ENCODE peak calls at places on chromosome 11, in four cellular contexts. One of them, this sample, is unnamed.

GRCh38 chr11:65003282-65003681 is 6.5 kb upstream of the BATF2 start:
- DNase-seq in pancreas: no peak
- DNase-seq in AG04450: no peak
- DNase-seq in small intestine: no peak
- DNase-seq in this sample: no peak

GRCh38 chr11:26953770-26954392 is 40.0 kb upstream of the FIBIN start:
- DNase-seq in pancreas: no peak
- DNase-seq in AG04450: no peak
- DNase-seq in small intestine: no peak
- DNase-seq in this sample: no peak

GRCh38 chr11:64900263-64900678 is 16.7 kb downstream of the ATG2A start:
- DNase-seq in pancreas: no peak
- DNase-seq in AG04450: no peak
- DNase-seq in small intestine: peak
- DNase-seq in this sample: no peak

GRCh38 chr11:118897721-118898310 is 14.1 kb downstream of the CXCR5 start:
- DNase-seq in pancreas: no peak
- DNase-seq in AG04450: no peak
- DNase-seq in small intestine: no peak
- DNase-seq in this sample: no peak

GRCh38 chr11:69491071-69492031 is 9.9 kb downstream of the LINC01488 start:
- DNase-seq in pancreas: no peak
- DNase-seq in AG04450: no peak
- DNase-seq in small intestine: no peak
- DNase-seq in this sample: no peak

GRCh38 chr11:2358754-2359444 is 18.2 kb upstream of the CD81 start:
- DNase-seq in pancreas: no peak
- DNase-seq in AG04450: no peak
- DNase-seq in small intestine: no peak
- DNase-seq in this sample: no peak

GRCh38 chr11:99020324-99021225 is at the start of gene CNTN5:
- DNase-seq in pancreas: peak
- DNase-seq in AG04450: no peak
- DNase-seq in small intestine: no peak
- DNase-seq in this sample: peak

GRCh38 chr11:126480015-126480409 is 124.5 kb downstream of the ST3GAL4 start:
- DNase-seq in pancreas: no peak
- DNase-seq in AG04450: no peak
- DNase-seq in small intestine: peak
- DNase-seq in this sample: no peak

GRCh38 chr11:121134758-121135312 is 33.8 kb downstream of the TECTA start:
- DNase-seq in pancreas: no peak
- DNase-seq in AG04450: no peak
- DNase-seq in small intestine: no peak
- DNase-seq in this sample: no peak

GRCh38 chr11:8826901-8827560 is 84.0 kb upstream of the AKIP1 start:
- DNase-seq in pancreas: no peak
- DNase-seq in AG04450: no peak
- DNase-seq in small intestine: no peak
- DNase-seq in this sample: peak

GRCh38 chr11:130721736-130722135 is 194.5 kb downstream of the SNX19 start:
- DNase-seq in pancreas: no peak
- DNase-seq in AG04450: no peak
- DNase-seq in small intestine: no peak
- DNase-seq in this sample: no peak

GRCh38 chr11:119404872-119405271 is 18.1 kb downstream of the THY1 start:
- DNase-seq in pancreas: no peak
- DNase-seq in AG04450: no peak
- DNase-seq in small intestine: no peak
- DNase-seq in this sample: no peak

GRCh38 chr11:111733655-111734088 is 32.5 kb downstream of the PPP2R1B start:
- DNase-seq in pancreas: no peak
- DNase-seq in AG04450: no peak
- DNase-seq in small intestine: no peak
- DNase-seq in this sample: no peak

GRCh38 chr11:1121343-1122331 is 36.1 kb upstream of the MUC5AC start:
- DNase-seq in pancreas: no peak
- DNase-seq in AG04450: no peak
- DNase-seq in small intestine: no peak
- DNase-seq in this sample: no peak

GRCh38 chr11:57568330-57568766 is 876 bp upstream of the UBE2L6 start:
- DNase-seq in pancreas: no peak
- DNase-seq in AG04450: peak
- DNase-seq in small intestine: no peak
- DNase-seq in this sample: peak

GRCh38 chr11:86244063-86244521 is 461 bp upstream of the EED start:
- DNase-seq in pancreas: peak
- DNase-seq in AG04450: peak
- DNase-seq in small intestine: peak
- DNase-seq in this sample: peak

GRCh38 chr11:7423946-7424345 is 61.4 kb upstream of the OLFML1 start:
- DNase-seq in pancreas: no peak
- DNase-seq in AG04450: no peak
- DNase-seq in small intestine: no peak
- DNase-seq in this sample: no peak

GRCh38 chr11:112315861-112316739 is 55.4 kb upstream of the PLET1 start:
- DNase-seq in pancreas: no peak
- DNase-seq in AG04450: no peak
- DNase-seq in small intestine: no peak
- DNase-seq in this sample: no peak

GRCh38 chr11:83007477-83007876 is 64.2 kb downstream of the RAB30 start:
- DNase-seq in pancreas: no peak
- DNase-seq in AG04450: no peak
- DNase-seq in small intestine: no peak
- DNase-seq in this sample: no peak

GRCh38 chr11:104570088-104570701 is 328.1 kb downstream of the CASP12 start:
- DNase-seq in pancreas: no peak
- DNase-seq in AG04450: no peak
- DNase-seq in small intestine: no peak
- DNase-seq in this sample: no peak

GRCh38 chr11:13962562-13963168 is at the start of gene SPON1:
- DNase-seq in pancreas: peak
- DNase-seq in AG04450: no peak
- DNase-seq in small intestine: peak
- DNase-seq in this sample: no peak

GRCh38 chr11:92269021-92269420 is 44.4 kb downstream of the FAT3 start:
- DNase-seq in pancreas: no peak
- DNase-seq in AG04450: peak
- DNase-seq in small intestine: peak
- DNase-seq in this sample: no peak

GRCh38 chr11:126647735-126648134 is 292.2 kb downstream of the ST3GAL4 start:
- DNase-seq in pancreas: no peak
- DNase-seq in AG04450: peak
- DNase-seq in small intestine: no peak
- DNase-seq in this sample: no peak

GRCh38 chr11:74559110-74559933 is 33.1 kb upstream of the POLD3 start:
- DNase-seq in pancreas: no peak
- DNase-seq in AG04450: no peak
- DNase-seq in small intestine: peak
- DNase-seq in this sample: no peak

GRCh38 chr11:132784441-132784840 is 747.9 kb downstream of the OPCML start:
- DNase-seq in pancreas: no peak
- DNase-seq in AG04450: no peak
- DNase-seq in small intestine: no peak
- DNase-seq in this sample: no peak

GRCh38 chr11:74739546-74740270 is 8.5 kb upstream of the CHRDL2 start:
- DNase-seq in pancreas: peak
- DNase-seq in AG04450: peak
- DNase-seq in small intestine: peak
- DNase-seq in this sample: peak

GRCh38 chr11:133895551-133895950 is 50.2 kb upstream of the SPATA19 start:
- DNase-seq in pancreas: no peak
- DNase-seq in AG04450: no peak
- DNase-seq in small intestine: no peak
- DNase-seq in this sample: no peak

GRCh38 chr11:15114501-15115475 is at the start of gene INSC:
- DNase-seq in pancreas: peak
- DNase-seq in AG04450: no peak
- DNase-seq in small intestine: no peak
- DNase-seq in this sample: no peak
- H3K4me3 ChIP-seq in pancreas: peak
- H3K4me3 ChIP-seq in AG04450: peak
- H3K4me3 ChIP-seq in small intestine: no peak
- H3K4me3 ChIP-seq in this sample: no peak

DNA sequence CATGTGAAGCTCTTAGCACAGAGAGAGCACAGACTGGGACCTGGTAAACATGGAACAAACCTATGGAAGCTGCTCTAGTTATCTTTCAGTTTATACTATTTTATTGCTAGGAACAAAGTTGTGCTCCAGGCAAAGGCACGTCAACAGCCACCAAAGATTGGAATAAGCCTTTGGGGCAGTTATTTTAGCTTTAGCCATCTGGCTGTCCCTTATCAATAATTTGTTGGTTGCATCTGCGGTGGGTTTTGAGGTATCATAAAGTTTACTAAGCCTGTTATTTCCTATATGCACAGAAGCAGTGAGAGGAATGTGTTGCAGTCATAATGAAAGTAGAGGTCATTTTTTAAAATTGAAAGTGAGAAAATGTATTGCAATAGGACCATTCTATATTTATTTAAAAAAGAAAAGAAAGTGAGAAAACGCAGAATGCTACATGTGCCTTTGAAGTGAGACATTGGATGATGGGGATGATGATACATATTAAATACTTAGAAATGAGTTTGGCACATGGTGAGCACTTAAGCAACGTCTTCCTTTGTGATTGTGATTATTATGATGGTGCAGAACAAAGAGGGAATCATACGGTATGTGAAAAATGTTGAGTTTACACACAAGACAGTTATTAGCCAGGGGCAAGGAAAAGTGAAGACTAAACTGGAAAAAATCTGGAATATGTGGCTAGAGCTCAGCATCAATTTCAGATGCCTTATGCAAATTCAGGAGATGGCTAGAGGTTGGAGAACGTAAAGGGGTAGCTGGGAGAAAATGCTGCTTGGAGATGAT is 58.3 kb downstream of the PRR5L start:
- DNase-seq in pancreas: no peak
- DNase-seq in AG04450: peak
- DNase-seq in small intestine: no peak
- DNase-seq in this sample: no peak
- H3K4me3 ChIP-seq in pancreas: no peak
- H3K4me3 ChIP-seq in AG04450: no peak
- H3K4me3 ChIP-seq in small intestine: no peak
- H3K4me3 ChIP-seq in this sample: no peak

GRCh38 chr11:128718064-128718463 is 24.2 kb downstream of the FLI1 start:
- DNase-seq in pancreas: no peak
- DNase-seq in AG04450: no peak
- DNase-seq in small intestine: no peak
- DNase-seq in this sample: no peak

GRCh38 chr11:128717581-128717980 is 23.7 kb downstream of the FLI1 start:
- DNase-seq in pancreas: no peak
- DNase-seq in AG04450: no peak
- DNase-seq in small intestine: no peak
- DNase-seq in this sample: peak

GRCh38 chr11:128716661-128717210 is 22.9 kb downstream of the FLI1 start:
- DNase-seq in pancreas: no peak
- DNase-seq in AG04450: no peak
- DNase-seq in small intestine: no peak
- DNase-seq in this sample: peak

GRCh38 chr11:128719556-128719824 is 25.6 kb downstream of the FLI1 start:
- DNase-seq in pancreas: no peak
- DNase-seq in AG04450: no peak
- DNase-seq in small intestine: no peak
- DNase-seq in this sample: no peak

DNA sequence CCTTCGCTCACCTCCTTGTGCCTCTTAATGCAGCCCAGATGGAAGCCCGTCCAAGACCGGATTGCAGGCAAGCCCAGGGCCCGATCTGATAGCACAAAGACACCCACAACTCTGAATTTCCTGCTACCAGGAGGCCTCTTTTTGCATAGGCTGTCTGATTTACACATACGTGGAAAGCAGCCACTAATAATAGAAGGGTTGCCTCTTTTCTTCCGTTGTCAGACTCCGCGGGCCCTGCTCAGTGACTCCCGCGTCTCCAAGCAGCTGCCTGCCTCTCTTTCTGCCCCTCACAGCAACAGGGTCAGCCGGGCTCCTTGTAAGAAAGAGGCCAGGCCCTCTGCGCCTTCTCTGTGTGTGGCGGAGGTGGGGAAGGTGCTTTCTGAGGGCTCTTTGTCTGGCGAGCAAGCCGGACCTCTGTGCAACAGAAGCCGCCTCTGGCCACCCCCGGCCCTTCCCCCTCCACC is 26.7 kb downstream of the FLI1 start:
- DNase-seq in pancreas: no peak
- DNase-seq in AG04450: no peak
- DNase-seq in small intestine: no peak
- DNase-seq in this sample: no peak
- H3K4me3 ChIP-seq in pancreas: no peak
- H3K4me3 ChIP-seq in AG04450: no peak
- H3K4me3 ChIP-seq in small intestine: no peak
- H3K4me3 ChIP-seq in this sample: no peak

GRCh38 chr11:44305149-44305642 is 4.7 kb downstream of the ALX4 start:
- DNase-seq in pancreas: no peak
- DNase-seq in AG04450: no peak
- DNase-seq in small intestine: no peak
- DNase-seq in this sample: no peak
- H3K4me3 ChIP-seq in pancreas: peak
- H3K4me3 ChIP-seq in AG04450: peak
- H3K4me3 ChIP-seq in small intestine: peak
- H3K4me3 ChIP-seq in this sample: peak

This sample was measured in HL-60.